ENCODE peak calls at places on chromosomes 3 and 15, in seven cellular contexts. E is K562, O is HepG2, I is endothelial cell of umbilical vein, Y is A549, S is HCT116, V is H1. K is an unnamed sample.

GRCh38 chr3:67648701-67649100 is 5.7 kb downstream of the SUCLG2 start:
- DNase-seq in E (no peak), O (no peak), I (no peak), Y (no peak), S (no peak), V (no peak), K (peak)

GRCh38 chr15:97567411-97567810 is 393.1 kb upstream of the ARRDC4 start:
- DNase-seq in E (no peak), O (no peak), I (no peak), Y (no peak), S (no peak), V (no peak), K (no peak)

GRCh38 chr15:101488300-101489164 is 975 bp downstream of the PCSK6 start:
- DNase-seq in E (peak), O (peak), I (no peak), Y (no peak), S (no peak), V (peak), K (peak)

GRCh38 chr3:58051196-58051595 is 43.0 kb downstream of the FLNB start:
- DNase-seq in E (no peak), O (no peak), I (no peak), Y (no peak), S (no peak), V (no peak), K (peak)

GRCh38 chr15:88949734-88950400 is 36.7 kb upstream of the MFGE8 start:
- DNase-seq in E (no peak), O (no peak), I (no peak), Y (no peak), S (no peak), V (no peak), K (no peak)

GRCh38 chr15:99976811-99977271 is 243.6 kb upstream of the LYSMD4 start:
- DNase-seq in E (no peak), O (no peak), I (no peak), Y (no peak), S (no peak), V (no peak), K (peak)

GRCh38 chr3:158267015-158267414 is 157.1 kb downstream of the RSRC1 start:
- DNase-seq in E (no peak), O (no peak), I (no peak), Y (no peak), S (no peak), V (no peak), K (no peak)

GRCh38 chr3:128327606-128328031 is 139.1 kb downstream of the DNAJB8 start:
- DNase-seq in E (no peak), O (no peak), I (no peak), Y (no peak), S (no peak), V (no peak), K (no peak)

GRCh38 chr3:32202496-32202895 is 36.0 kb upstream of the CMTM8 start:
- DNase-seq in E (no peak), O (no peak), I (no peak), Y (no peak), S (no peak), V (no peak), K (no peak)

GRCh38 chr3:70531063-70531657 is 218.7 kb upstream of the MDFIC2 start:
- DNase-seq in E (peak), O (peak), I (peak), Y (peak), S (no peak), V (no peak), K (peak)

GRCh38 chr15:76987896-76988860 is 6.7 kb upstream of the PSTPIP1 start:
- DNase-seq in E (peak), O (no peak), I (no peak), Y (no peak), S (no peak), V (no peak), K (peak)

GRCh38 chr3:147613710-147614109 is 204.5 kb downstream of the ZIC1 start:
- DNase-seq in E (no peak), O (no peak), I (no peak), Y (no peak), S (no peak), V (no peak), K (no peak)
- TF ChIP-seq MAX in E (no peak), O (no peak), I (no peak), Y (no peak), S (no peak), V (no peak), K (no peak)

GRCh38 chr3:46208167-46208704 is at the start of gene CCR1:
- DNase-seq in E (peak), O (peak), I (no peak), Y (no peak), S (peak), V (peak), K (peak)
- TF ChIP-seq CTCF in E (peak), O (peak), I (peak), Y (peak), S (peak), V (peak), K (peak)

GRCh38 chr3:42013652-42014442 is 51.9 kb upstream of the ULK4 start:
- DNase-seq in E (peak), O (no peak), I (no peak), Y (no peak), S (no peak), V (peak), K (peak)
- TF ChIP-seq POLR2A in E (peak), O (no peak), I (no peak), Y (no peak), S (peak), V (no peak), K (peak)

GRCh38 chr3:13132281-13132680 is 59.1 kb upstream of the IQSEC1 start:
- DNase-seq in E (no peak), O (no peak), I (no peak), Y (no peak), S (no peak), V (no peak), K (no peak)
- TF ChIP-seq MAX in E (no peak), O (no peak), I (no peak), Y (no peak), S (no peak), V (no peak), K (no peak)

GRCh38 chr3:46674031-46674592 is 19.4 kb downstream of the ALS2CL start:
- DNase-seq in E (no peak), O (peak), I (no peak), Y (peak), S (no peak), V (no peak), K (no peak)
- TF ChIP-seq CTCF in E (peak), O (peak), I (peak), Y (no peak), S (peak), V (peak), K (peak)

GRCh38 chr3:5218815-5219214 is 31.3 kb downstream of the EDEM1 start:
- DNase-seq in E (no peak), O (no peak), I (no peak), Y (no peak), S (no peak), V (no peak), K (no peak)

GRCh38 chr3:5221701-5222100 is 34.2 kb downstream of the EDEM1 start:
- DNase-seq in E (no peak), O (no peak), I (no peak), Y (no peak), S (no peak), V (no peak), K (no peak)

GRCh38 chr3:5219216-5219615 is 31.7 kb downstream of the EDEM1 start:
- DNase-seq in E (no peak), O (no peak), I (no peak), Y (no peak), S (no peak), V (no peak), K (no peak)

GRCh38 chr3:5220667-5221431 is 33.3 kb downstream of the EDEM1 start:
- DNase-seq in E (no peak), O (no peak), I (no peak), Y (no peak), S (no peak), V (no peak), K (no peak)

GRCh38 chr3:5220193-5220592 is 32.7 kb downstream of the EDEM1 start:
- DNase-seq in E (no peak), O (no peak), I (no peak), Y (no peak), S (no peak), V (no peak), K (no peak)
- TF ChIP-seq POLR2A in E (no peak), O (no peak), I (no peak), Y (no peak), S (no peak), V (no peak), K (no peak)

K was measured in NB4.